ENCODE peak calls at places on chromosomes 7 and 10, in seven cellular contexts. Q is HepG2, P is SK-N-SH, E is HCT116, I is K562, M is H1, J is GM12878. L is an unnamed sample.

GRCh38 chr7:2687881-2688318 is at the start of gene AMZ1:
- DNase-seq in M (no peak), J (no peak), I (no peak), E (no peak), P (peak), Q (no peak), L (peak)

GRCh38 chr7:128437426-128438332 is 18.0 kb upstream of the HILPDA start:
- DNase-seq in P (no peak), M (no peak), Q (no peak), J (no peak), E (no peak), I (no peak), L (no peak)

GRCh38 chr7:134452991-134453473 is 5.9 kb downstream of the AKR1B1 start:
- DNase-seq in M (no peak), E (no peak), I (no peak), J (no peak), Q (no peak), P (no peak), L (no peak)

GRCh38 chr7:94182066-94182465 is 177.9 kb upstream of the BET1 start:
- DNase-seq in I (no peak), P (no peak), M (no peak), Q (no peak), E (peak), J (no peak), L (no peak)

GRCh38 chr10:62043493-62043938 is 142.0 kb downstream of the ARID5B start:
- DNase-seq in M (no peak), E (no peak), I (no peak), P (no peak), J (no peak), Q (no peak), L (no peak)

GRCh38 chr10:120508393-120508792 is 51.4 kb downstream of the PLPP4 start:
- DNase-seq in Q (no peak), E (peak), P (no peak), M (no peak), I (no peak), J (no peak), L (no peak)

GRCh38 chr7:151470656-151471180 is 30.8 kb upstream of the CRYGN start:
- DNase-seq in Q (no peak), E (no peak), J (no peak), I (no peak), P (no peak), M (no peak), L (no peak)

GRCh38 chr7:74519395-74519794 is 65.7 kb downstream of the GTF2IRD1 start:
- DNase-seq in E (no peak), P (no peak), M (no peak), J (no peak), Q (no peak), I (no peak), L (no peak)

GRCh38 chr7:74579800-74580685 is 77.5 kb upstream of the GTF2I start:
- DNase-seq in J (no peak), E (no peak), Q (peak), P (no peak), M (no peak), I (no peak), L (no peak)

GRCh38 chr10:73161662-73162061 is 6.1 kb downstream of the ECD start:
- DNase-seq in E (no peak), P (no peak), Q (no peak), I (no peak), J (no peak), M (no peak), L (no peak)

GRCh38 chr10:132961420-132961803 is 19.0 kb upstream of the CFAP46 start:
- DNase-seq in I (no peak), J (no peak), Q (no peak), P (peak), E (no peak), M (no peak), L (no peak)

GRCh38 chr10:27742926-27743735 is 2.5 kb downstream of the MKX start:
- DNase-seq in J (no peak), P (peak), Q (no peak), I (no peak), E (no peak), M (no peak), L (peak)

GRCh38 chr10:128908109-128908898 is 558.7 kb upstream of the MGMT start:
- DNase-seq in J (peak), I (no peak), M (no peak), Q (no peak), E (no peak), P (no peak), L (no peak)

GRCh38 chr10:12448729-12449391 is 99.5 kb downstream of the CAMK1D start:
- DNase-seq in M (no peak), I (peak), E (peak), Q (no peak), J (peak), P (no peak), L (peak)

GRCh38 chr10:93461124-93461806 is 20.9 kb downstream of the MYOF start:
- DNase-seq in I (no peak), E (no peak), J (no peak), M (no peak), Q (no peak), P (no peak), L (no peak)

GRCh38 chr10:93462881-93463280 is 19.3 kb downstream of the MYOF start:
- DNase-seq in I (no peak), E (no peak), P (no peak), Q (no peak), M (no peak), J (peak), L (no peak)

GRCh38 chr10:93462371-93462770 is 19.8 kb downstream of the MYOF start:
- DNase-seq in J (no peak), Q (no peak), E (no peak), M (no peak), P (no peak), I (no peak), L (no peak)

GRCh38 chr10:93463723-93464511 is 18.2 kb downstream of the MYOF start:
- DNase-seq in I (no peak), J (no peak), P (no peak), Q (no peak), M (no peak), E (no peak), L (no peak)

DNA sequence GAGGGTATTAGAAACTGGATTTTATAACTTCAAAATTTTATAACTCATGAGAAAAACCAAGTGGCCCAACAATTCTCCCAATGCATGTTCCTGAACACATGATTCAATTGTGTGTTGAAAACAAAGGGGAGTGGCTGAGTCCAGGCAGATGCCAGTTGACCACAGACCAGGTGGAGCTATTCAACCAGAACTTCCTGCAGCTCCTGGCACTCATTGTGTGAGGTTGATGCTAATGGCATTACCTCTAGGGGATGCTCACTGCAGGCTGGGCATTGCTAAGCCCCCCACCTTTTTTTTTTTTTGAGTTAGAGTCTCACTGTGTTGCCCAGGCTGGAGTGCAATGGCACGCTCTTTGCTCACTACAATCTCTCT is 20.3 kb downstream of the MYOF start:
- DNase-seq in I (no peak), P (no peak), Q (no peak), E (peak), J (no peak), M (no peak), L (peak)
- TF ChIP-seq JUND in I (no peak), P (no peak), Q (no peak), E (no peak), J (no peak), M (no peak), L (no peak)

GRCh38 chr10:35641430-35642015 is 573 bp downstream of the FZD8 start:
- DNase-seq in E (no peak), J (no peak), Q (no peak), M (no peak), P (peak), I (peak), L (peak)

GRCh38 chr10:35642793-35643114 is 658 bp upstream of the FZD8 start:
- DNase-seq in I (no peak), Q (no peak), M (no peak), P (no peak), E (no peak), J (no peak), L (no peak)

GRCh38 chr10:35642023-35642792 is at the start of gene FZD8:
- DNase-seq in E (peak), P (peak), Q (peak), M (no peak), J (no peak), I (peak), L (peak)

GRCh38 chr10:35643976-35644799 is 2.1 kb upstream of the FZD8 start:
- DNase-seq in J (no peak), P (no peak), Q (no peak), I (no peak), E (no peak), M (no peak), L (no peak)

GRCh38 chr10:35643151-35643975 is 1.3 kb upstream of the FZD8 start:
- DNase-seq in M (no peak), Q (no peak), J (no peak), P (peak), E (no peak), I (peak), L (peak)
- TF ChIP-seq JUND in M (no peak), Q (no peak), J (no peak), P (no peak), E (no peak), I (no peak), L (no peak)

DNA sequence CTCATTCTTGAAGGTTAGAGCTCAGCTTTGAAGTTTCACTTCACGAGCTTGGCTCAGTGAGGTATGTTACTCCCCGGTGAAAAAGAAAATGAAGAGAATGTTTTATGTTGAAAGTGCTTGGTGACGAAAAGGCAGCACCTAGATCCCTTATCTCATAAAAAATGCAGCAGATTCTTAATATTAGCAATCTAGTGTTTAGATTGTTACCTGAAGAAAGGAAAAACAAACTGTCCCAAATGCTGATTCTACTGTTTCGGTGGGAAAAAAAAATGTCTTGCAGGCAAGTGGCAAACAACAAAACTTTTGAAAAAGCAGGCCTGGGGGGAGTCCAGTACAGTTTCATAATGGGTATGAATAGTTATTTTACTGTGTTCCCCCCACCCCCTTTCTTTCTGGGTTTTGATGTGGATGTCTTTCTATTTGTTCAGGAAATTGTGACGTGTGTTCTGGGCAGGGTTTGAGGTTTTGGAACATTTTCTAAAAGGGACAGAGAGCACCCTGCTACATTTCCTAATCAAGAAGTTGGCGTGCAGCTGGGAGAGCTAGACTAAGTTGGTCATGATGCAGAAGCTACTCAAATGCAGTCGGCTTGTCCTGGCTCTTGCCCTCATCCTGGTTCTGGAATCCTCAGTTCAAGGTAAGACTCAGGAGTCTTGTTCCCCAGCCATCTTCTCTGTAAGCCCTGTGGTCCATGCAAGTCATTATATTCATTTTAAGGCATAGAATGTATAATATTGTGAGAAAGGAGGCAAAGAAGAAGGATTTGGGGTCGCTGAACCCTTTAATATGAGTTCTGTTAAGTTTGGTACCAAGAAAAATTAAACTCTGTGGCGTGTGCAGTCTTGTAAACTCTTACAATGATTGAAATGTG is at the start of gene SRGN:
- DNase-seq in I (peak), M (no peak), P (no peak), J (peak), Q (no peak), E (no peak), L (peak)
- TF ChIP-seq JUND in I (no peak), M (no peak), P (no peak), J (peak), Q (no peak), E (no peak), L (no peak)

DNA sequence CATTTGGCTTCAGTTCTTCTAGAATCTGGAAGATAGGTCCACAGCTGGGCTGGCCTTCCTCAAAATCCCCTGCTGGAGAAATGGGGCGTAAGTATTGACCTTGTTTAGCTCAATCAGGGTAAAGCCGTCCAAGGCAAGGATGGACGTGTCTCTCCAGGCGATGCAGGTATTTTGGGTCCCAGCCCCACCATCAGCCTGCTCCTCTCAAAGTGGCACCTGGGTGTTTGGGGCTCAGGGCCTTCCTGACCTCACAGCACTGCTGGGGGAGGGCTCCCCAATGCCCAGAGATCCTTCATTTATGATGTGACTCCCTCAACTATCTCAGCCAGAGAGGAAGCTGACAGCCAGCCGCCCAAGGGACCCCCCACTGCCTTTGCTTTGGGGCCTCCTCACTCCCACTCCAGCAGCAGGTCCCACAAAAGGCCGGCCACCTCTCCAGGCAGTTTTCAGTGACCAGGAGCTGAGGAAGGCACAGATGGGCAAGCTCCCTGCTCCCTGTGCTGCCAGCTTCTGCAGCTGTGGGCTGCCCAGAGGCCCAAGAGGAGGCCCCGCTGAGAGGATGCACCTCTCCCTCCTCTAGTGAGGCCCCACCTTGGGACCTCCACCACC is 140.0 kb upstream of the TCERG1L start:
- DNase-seq in J (no peak), I (no peak), Q (no peak), M (no peak), E (no peak), P (no peak), L (no peak)
- TF ChIP-seq JUND in J (no peak), I (no peak), Q (no peak), M (no peak), E (no peak), P (no peak), L (no peak)

DNA sequence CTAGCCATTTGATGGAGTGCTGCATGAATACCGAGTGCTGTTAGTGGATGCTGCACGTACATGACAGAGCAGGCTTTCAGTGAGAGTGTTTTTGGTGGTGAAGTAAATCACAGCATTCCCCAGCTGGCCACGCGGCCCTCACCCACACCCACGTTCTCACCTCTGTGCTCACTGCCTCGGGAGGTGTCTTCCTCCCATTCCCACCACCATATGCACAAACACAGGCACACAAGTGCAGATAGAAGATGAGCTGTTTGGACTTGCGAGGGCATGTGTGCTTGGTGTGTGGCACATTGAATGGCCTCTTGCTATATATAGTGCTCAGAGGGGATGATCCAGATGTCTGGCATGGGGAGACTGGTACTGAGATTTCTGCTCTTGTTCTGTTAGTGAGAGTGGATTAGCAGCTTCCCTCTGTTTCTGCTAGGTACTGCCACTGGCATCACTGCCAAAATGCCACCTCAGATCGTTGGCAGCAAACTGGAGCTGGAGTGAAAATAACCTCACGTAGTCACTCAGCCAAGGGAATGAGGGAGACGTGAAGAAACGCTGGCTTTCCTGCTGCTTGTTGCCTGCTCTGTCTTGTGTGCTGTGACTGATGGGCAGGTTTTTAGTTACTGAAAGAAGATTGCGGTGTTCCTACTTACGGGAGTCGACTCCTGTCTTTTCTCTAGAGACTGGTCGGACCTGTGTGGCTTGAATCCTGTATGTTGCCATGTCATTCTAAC is 19.1 kb downstream of the DNAJB6 start:
- DNase-seq in I (no peak), M (no peak), Q (no peak), J (no peak), P (peak), E (no peak), L (peak)
- TF ChIP-seq JUND in I (no peak), M (no peak), Q (no peak), J (no peak), P (no peak), E (no peak), L (no peak)

GRCh38 chr7:25360471-25360870 is 132.2 kb upstream of the NPVF start:
- DNase-seq in I (no peak), Q (no peak), M (no peak), E (no peak), J (no peak), P (no peak), L (no peak)
- TF ChIP-seq JUND in I (no peak), Q (no peak), M (no peak), E (no peak), J (no peak), P (no peak), L (no peak)

DNA sequence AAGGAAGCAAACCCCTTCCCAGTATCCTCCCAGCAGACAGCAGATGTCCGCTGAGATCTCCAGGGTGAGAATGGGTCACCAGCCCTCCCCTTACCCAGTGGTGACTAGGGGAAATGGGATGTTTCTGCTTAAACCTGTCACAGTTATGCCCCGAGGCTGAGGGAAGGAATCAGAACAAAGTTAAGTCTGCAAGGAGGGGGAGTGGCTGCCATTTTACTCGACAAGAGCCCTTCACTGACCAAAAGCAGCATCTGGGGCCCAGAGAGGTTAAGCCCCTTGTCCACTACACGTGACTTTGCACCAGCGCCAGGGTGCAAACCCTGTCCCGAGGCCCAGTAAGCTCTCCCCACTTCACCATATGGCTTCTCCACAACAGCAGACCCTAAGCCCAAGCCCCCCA is 4.6 kb upstream of the NANOS1 start:
- DNase-seq in M (no peak), P (peak), E (no peak), J (no peak), I (no peak), Q (no peak), L (no peak)
- TF ChIP-seq JUND in M (no peak), P (no peak), E (no peak), J (no peak), I (no peak), Q (no peak), L (no peak)